ENCODE peak calls at places on chromosomes 16 and 17, in six cellular contexts. J is psoas muscle, E is upper lobe of right lung, H is IMR-90, X is AG04450, B is esophagus squamous epithelium. L is an unnamed sample.

GRCh38 chr16:88558457-88559442 is 11.5 kb upstream of the ZC3H18 start:
- DNase-seq in J (peak), E (no peak), H (peak), X (peak), B (no peak), L (peak)

GRCh38 chr16:25886598-25886997 is 194.8 kb downstream of the HS3ST4 start:
- DNase-seq in J (no peak), E (no peak), H (no peak), X (no peak), B (no peak), L (no peak)

GRCh38 chr17:80270836-80271235 is 10.2 kb downstream of the RNF213 start:
- DNase-seq in J (no peak), E (no peak), H (no peak), X (no peak), B (no peak), L (no peak)

GRCh38 chr16:80274576-80275191 is 266.1 kb upstream of the DYNLRB2 start:
- DNase-seq in J (no peak), E (no peak), H (peak), X (peak), B (no peak), L (no peak)

GRCh38 chr17:71071837-71072236 is 902.5 kb downstream of the KCNJ2 start:
- DNase-seq in J (no peak), E (no peak), H (peak), X (peak), B (no peak), L (no peak)

GRCh38 chr17:4536742-4537411 is 18.3 kb downstream of the MYBBP1A start:
- DNase-seq in J (peak), E (no peak), H (peak), X (no peak), B (no peak), L (peak)

GRCh38 chr16:24367186-24367585 is 111.1 kb downstream of the CACNG3 start:
- DNase-seq in J (no peak), E (no peak), H (no peak), X (no peak), B (no peak), L (no peak)

GRCh38 chr16:11742041-11742535 is 569 bp downstream of the TXNDC11 start:
- DNase-seq in J (peak), E (peak), H (no peak), X (no peak), B (no peak), L (peak)

GRCh38 chr17:17547210-17547764 is 44.2 kb downstream of the PEMT start:
- DNase-seq in J (peak), E (no peak), H (no peak), X (no peak), B (no peak), L (no peak)

GRCh38 chr16:81703177-81704155 is 75.6 kb upstream of the PLCG2 start:
- DNase-seq in J (no peak), E (peak), H (peak), X (no peak), B (no peak), L (peak)

DNA sequence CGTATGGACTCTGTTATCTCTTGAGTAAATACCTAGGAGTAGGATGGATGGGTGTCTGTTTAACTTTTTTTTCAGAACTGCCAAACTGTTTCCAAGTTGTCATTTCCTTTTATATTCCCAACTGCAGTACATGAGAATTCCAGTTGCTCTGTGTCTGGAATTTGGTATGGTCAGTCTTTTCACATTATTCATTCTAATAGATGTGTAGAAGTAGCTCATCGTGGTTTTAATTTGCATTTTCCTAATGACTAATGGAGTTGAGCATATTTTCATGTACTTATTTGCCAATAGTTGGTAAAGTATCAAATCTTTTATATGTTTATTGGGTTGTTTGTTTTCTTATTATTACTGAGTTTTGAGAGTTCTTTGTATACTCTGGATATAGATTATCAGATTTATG is 27.0 kb downstream of the MRTFB start:
- DNase-seq in J (no peak), E (no peak), H (no peak), X (no peak), B (no peak), L (no peak)
- H3K27ac ChIP-seq in J (no peak), E (peak), H (no peak), X (no peak), B (peak), L (no peak)

DNA sequence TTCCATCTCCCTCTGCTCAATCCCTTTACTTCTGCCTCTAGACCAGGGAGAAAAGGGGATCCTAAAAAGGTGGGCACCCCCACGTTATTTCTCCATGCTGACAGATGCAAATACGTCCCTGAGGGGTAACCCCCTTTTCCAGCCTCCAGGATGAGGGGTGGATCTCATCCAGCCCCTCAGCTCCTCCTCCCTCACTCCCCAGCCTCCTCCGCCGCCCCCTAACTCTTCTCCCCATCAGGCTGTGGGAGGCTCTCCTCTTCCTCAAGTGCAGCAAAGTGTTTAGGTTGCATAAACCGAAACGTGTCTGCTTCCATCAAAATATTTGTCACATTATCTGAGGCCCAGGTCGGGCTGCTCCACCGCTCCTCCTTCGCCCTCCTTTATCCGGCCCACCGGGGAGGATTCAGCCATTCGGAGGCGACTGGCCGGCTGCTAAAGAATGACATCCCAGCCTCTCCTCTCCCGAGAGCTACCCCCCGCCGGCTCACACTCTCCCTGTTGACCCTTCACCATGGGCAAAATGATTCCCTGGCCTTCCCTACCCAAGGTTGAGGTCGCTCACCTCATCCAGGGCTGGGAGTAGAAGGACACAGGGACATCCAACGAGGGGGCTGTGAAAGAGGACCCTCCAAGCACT is 1.2 kb upstream of the C1QL1 start:
- DNase-seq in J (no peak), E (no peak), H (no peak), X (no peak), B (no peak), L (no peak)
- H3K4me3 ChIP-seq in J (no peak), E (no peak), H (no peak), X (no peak), B (peak), L (no peak)

GRCh38 chr17:41797377-41797776 is 10.9 kb upstream of the JUP start:
- DNase-seq in J (no peak), E (no peak), H (no peak), X (no peak), B (no peak), L (no peak)

GRCh38 chr17:41799366-41799765 is 12.4 kb downstream of the P3H4 start:
- DNase-seq in J (no peak), E (no peak), H (no peak), X (no peak), B (no peak), L (no peak)

GRCh38 chr17:41800601-41801373 is 11.0 kb downstream of the P3H4 start:
- DNase-seq in J (no peak), E (peak), H (no peak), X (no peak), B (no peak), L (no peak)

GRCh38 chr17:41802961-41803682 is 8.6 kb downstream of the P3H4 start:
- DNase-seq in J (no peak), E (no peak), H (no peak), X (no peak), B (no peak), L (no peak)

DNA sequence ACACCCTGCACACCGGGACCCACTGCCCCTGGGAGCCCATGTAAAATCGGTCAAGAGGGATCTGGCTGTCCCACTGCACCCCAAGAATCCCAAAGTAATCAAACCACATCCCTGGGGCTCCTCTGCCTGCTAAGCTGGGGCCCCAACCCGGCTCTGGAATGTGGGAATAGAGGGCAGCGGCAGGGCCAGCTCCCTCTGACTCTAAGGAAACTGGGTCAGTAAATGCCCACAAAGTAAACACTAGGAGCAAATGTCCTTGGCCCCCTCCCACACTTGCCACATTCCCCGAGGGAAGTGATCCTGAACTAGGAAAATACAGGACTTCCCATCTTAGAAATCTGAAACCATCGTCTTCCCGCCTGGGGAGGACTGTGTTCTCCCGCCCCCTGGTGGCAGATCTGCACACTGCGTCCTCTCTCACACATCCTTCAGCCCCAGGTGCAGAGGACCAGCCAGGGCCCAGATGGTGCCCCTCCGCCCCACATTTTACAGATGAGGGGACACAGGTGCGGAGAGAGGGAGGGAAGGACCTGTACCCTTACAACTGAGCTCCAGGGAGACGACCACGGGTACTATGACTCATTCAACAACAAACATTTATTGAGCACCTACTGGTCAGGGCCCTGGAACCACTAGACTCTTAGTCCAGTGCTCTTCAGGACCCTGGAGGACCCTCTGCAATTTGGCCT is 10.2 kb downstream of the P3H4 start:
- DNase-seq in J (peak), E (peak), H (peak), X (peak), B (no peak), L (peak)
- H3K27ac ChIP-seq in J (no peak), E (peak), H (no peak), X (peak), B (peak), L (peak)

GRCh38 chr16:3189869-3190268 is 1.9 kb downstream of the OR1F1 start:
- DNase-seq in J (no peak), E (no peak), H (no peak), X (no peak), B (no peak), L (no peak)

GRCh38 chr16:3188925-3189825 is 1.2 kb downstream of the OR1F1 start:
- DNase-seq in J (no peak), E (no peak), H (peak), X (no peak), B (no peak), L (no peak)

GRCh38 chr16:3187798-3188674 is at the start of gene OR1F1:
- DNase-seq in J (no peak), E (no peak), H (peak), X (no peak), B (no peak), L (no peak)

GRCh38 chr16:3186946-3187690 is 886 bp upstream of the OR1F1 start:
- DNase-seq in J (no peak), E (no peak), H (no peak), X (no peak), B (no peak), L (no peak)

DNA sequence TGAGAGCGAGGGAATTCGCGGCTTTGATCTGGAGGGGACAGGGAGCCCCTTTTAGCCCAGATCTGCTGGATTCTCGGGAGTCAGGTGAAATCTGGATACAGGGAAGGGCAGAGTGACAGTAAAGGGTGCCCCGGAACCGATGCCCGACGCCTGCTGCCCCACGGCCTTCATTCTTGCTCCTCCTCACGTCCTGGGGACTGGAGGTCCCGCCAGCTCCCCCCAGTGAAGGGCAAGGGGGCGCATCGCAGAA is 596 bp downstream of the OR1F1 start:
- DNase-seq in J (no peak), E (no peak), H (no peak), X (no peak), B (no peak), L (no peak)
- H3K4me3 ChIP-seq in J (peak), E (no peak), H (peak), X (peak), B (peak), L (no peak)

GRCh38 chr16:51056331-51056730 is 94.7 kb downstream of the SALL1 start:
- DNase-seq in J (no peak), E (no peak), H (no peak), X (no peak), B (no peak), L (no peak)

GRCh38 chr16:51062039-51062438 is 89.0 kb downstream of the SALL1 start:
- DNase-seq in J (no peak), E (no peak), H (no peak), X (no peak), B (no peak), L (no peak)

GRCh38 chr16:51057969-51058337 is 93.1 kb downstream of the SALL1 start:
- DNase-seq in J (no peak), E (no peak), H (no peak), X (no peak), B (no peak), L (no peak)

GRCh38 chr16:51057102-51057793 is 93.8 kb downstream of the SALL1 start:
- DNase-seq in J (no peak), E (no peak), H (no peak), X (no peak), B (no peak), L (no peak)

GRCh38 chr16:51061355-51061754 is 89.7 kb downstream of the SALL1 start:
- DNase-seq in J (no peak), E (no peak), H (no peak), X (no peak), B (no peak), L (no peak)
- H3K27ac ChIP-seq in J (no peak), E (no peak), H (no peak), X (no peak), B (no peak), L (no peak)

GRCh38 chr17:1031711-1032110 is 34.8 kb downstream of the TIMM22 start:
- DNase-seq in J (peak), E (no peak), H (no peak), X (no peak), B (no peak), L (peak)
- H3K4me3 ChIP-seq in J (peak), E (peak), H (no peak), X (peak), B (peak), L (peak)

GRCh38 chr16:17404903-17405691 is 65.7 kb downstream of the XYLT1 start:
- DNase-seq in J (peak), E (peak), H (peak), X (no peak), B (no peak), L (peak)
- H3K27ac ChIP-seq in J (peak), E (peak), H (peak), X (peak), B (peak), L (peak)

DNA sequence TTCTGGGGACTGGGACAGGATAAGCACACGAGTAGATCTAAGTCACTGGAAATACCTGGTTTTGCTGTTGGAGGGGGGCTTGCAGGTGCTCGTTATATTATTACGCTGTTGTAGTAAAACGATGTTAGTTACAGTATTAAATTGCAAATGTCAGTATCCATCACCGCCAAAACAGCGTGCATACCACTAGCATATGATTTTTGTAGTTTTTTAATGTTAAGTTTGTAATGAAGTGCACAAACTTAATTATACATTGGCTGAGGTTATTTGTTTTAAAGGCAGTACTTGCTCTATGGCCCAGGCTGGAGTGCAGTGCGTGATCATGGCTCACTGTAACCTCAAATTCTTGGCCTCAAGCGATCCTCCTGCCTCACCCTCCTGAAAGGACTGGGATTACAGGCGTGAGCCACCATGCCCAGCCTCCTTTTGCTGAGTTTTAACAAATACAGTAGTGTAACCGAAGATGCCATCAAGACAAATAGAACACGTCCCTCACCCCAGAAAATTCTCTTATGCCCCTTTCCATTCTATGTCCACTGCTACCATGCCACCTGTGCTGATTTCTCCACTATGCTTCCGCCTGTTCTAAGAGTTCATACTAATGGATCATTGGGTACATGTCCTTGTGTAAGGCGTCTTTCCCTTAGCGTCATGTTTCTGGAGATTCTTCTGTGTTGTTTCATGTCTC is 20.7 kb upstream of the CSNK1D start:
- DNase-seq in J (no peak), E (no peak), H (peak), X (no peak), B (no peak), L (no peak)
- H3K4me3 ChIP-seq in J (peak), E (no peak), H (no peak), X (peak), B (peak), L (no peak)

DNA sequence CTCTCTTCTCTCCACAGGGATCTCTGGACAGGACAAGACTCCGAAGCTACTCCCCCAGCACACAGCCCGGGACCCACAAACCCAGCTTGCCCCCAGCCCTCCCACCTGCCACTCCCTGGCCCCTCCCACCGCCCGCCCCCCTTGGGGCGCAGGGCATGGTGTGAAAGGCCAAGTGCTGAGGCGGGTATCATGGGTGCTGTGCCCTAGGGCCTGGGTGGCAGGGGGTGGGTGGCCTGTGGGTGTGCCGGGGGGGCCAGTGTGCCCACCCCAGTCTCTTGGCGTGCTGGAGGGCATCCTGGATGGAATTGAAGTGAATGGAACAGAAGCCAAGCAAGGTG is 11.4 kb downstream of the THRA start:
- DNase-seq in J (no peak), E (no peak), H (no peak), X (no peak), B (no peak), L (no peak)
- H3K27ac ChIP-seq in J (peak), E (peak), H (no peak), X (no peak), B (peak), L (peak)

L was measured in uterus.